ENCODE peak calls at places on chromosomes 4 and X, in six cellular contexts. K is posterior vena cava; P is activated T-cell treated with anti-CD3 and anti-CD28 coated beads, Interleukin-2, amount 50 U/mL, for 24 hours; T is stimulated activated CD4-positive, alpha-beta T cell treated with anti-CD3 and anti-CD28 coated beads, Interleukin-4, amount 100 ng/mL, for 24 hours; N is substantia nigra; V is activated CD4-positive, alpha-beta T cell treated with anti-CD3 and anti-CD28 coated beads, Interleukin-2, amount 50 U/mL, for 48 hours. W is an unnamed sample.

GRCh38 chrX:84467898-84468297 is 34.4 kb downstream of the HDX start:
- DNase-seq in T (no peak), P (no peak), K (no peak), N (no peak), V (no peak), W (no peak)

GRCh38 chr4:73499996-73500765 is 18.6 kb downstream of the AFM start:
- DNase-seq in K (no peak), V (no peak), T (no peak), N (no peak), P (no peak), W (no peak)

GRCh38 chrX:136636121-136636520 is 11.8 kb upstream of the CD40LG start:
- DNase-seq in K (no peak), N (no peak), T (no peak), P (no peak), V (no peak), W (no peak)

GRCh38 chrX:138914751-138915150 is 203.2 kb upstream of the FGF13 start:
- DNase-seq in P (no peak), N (no peak), V (no peak), K (no peak), T (no peak), W (no peak)

GRCh38 chr4:173494013-173494970 is 35.7 kb downstream of the HAND2 start:
- DNase-seq in P (peak), K (no peak), V (peak), N (peak), T (peak), W (peak)

GRCh38 chr4:146369446-146369845 is 152.3 kb downstream of the SLC10A7 start:
- DNase-seq in N (no peak), T (no peak), V (no peak), P (no peak), K (no peak), W (no peak)

GRCh38 chr4:20192754-20193521 is 58.8 kb upstream of the SLIT2 start:
- DNase-seq in T (no peak), N (no peak), V (no peak), P (no peak), K (no peak), W (no peak)

GRCh38 chr4:2689114-2689513 is 67.0 kb downstream of the TNIP2 start:
- DNase-seq in V (no peak), K (no peak), N (no peak), P (no peak), T (no peak), W (no peak)

W was measured in head of caudate nucleus.